ENCODE peak calls at places on chromosomes 16 and 17, in five cellular contexts. J, X, F, A and Y are unnamed samples.

GRCh38 chr17:47741793-47742145 is 8.7 kb downstream of the TBX21 start:
- DNase-seq in J (no peak), X (no peak), F (no peak), A (no peak), Y (no peak)

GRCh38 chr17:44601574-44602372 is 44.5 kb downstream of the FZD2 start:
- DNase-seq in J (no peak), X (no peak), F (no peak), A (no peak), Y (no peak)

GRCh38 chr17:32486091-32486700 is 597 bp upstream of the CDK5R1 start:
- DNase-seq in J (peak; percentile 89), X (peak; percentile 81), F (peak; percentile 49), A (peak; percentile 66), Y (peak; percentile 73)

GRCh38 chr16:12988071-12988470 is 86.7 kb downstream of the SHISA9 start:
- DNase-seq in J (no peak), X (no peak), F (no peak), A (no peak), Y (no peak)

GRCh38 chr17:39352511-39352910 is 48.9 kb downstream of the FBXL20 start:
- DNase-seq in J (peak; percentile 21), X (no peak), F (no peak), A (no peak), Y (no peak)

GRCh38 chr16:53498984-53499383 is 4.0 kb downstream of the AKTIP start:
- DNase-seq in J (no peak), X (no peak), F (no peak), A (no peak), Y (no peak)

GRCh38 chr17:38982858-38983746 is 15.9 kb upstream of the FBXO47 start:
- DNase-seq in J (peak; percentile 89), X (no peak), F (peak; percentile 53), A (peak; percentile 50), Y (no peak)

GRCh38 chr17:56891751-56892150 is 22.1 kb downstream of the TRIM25 start:
- DNase-seq in J (peak; percentile 76), X (no peak), F (no peak), A (no peak), Y (no peak)

DNA sequence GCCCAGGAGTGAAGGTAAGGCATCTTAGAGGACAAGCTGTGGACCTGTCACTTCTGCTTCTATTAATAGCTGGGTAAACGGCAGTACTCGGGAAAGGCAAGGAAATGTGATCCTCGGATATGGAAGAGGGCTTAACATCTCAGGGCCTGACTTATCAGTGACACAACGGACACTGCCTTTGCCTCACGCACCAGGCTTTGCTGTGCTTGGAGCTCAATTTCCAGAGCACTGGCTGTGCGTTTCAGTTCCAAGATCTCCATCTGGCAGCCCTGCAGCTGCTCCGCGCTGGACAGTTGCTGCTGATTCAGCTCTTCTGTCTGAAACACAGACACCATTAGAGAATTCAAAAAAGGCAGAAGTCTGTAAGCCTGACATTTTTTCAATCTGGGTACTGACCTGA is 3.5 kb downstream of the KRT40 start:
- DNase-seq in J (no peak), X (peak; percentile 38), F (no peak), A (peak; percentile 28), Y (no peak)
- H3K27ac ChIP-seq in J (no peak overlapping the region), X (no peak overlapping the region), F (no peak overlapping the region), A (no peak overlapping the region), Y (no peak overlapping the region)

GRCh38 chr17:62862251-62862650 is 54.1 kb upstream of the MARCHF10 start:
- DNase-seq in J (no peak), X (no peak), F (no peak), A (no peak), Y (no peak)
- TF ChIP-seq CTCF in J (no peak), X (no peak), F (no peak), A (no peak), Y (no peak)

GRCh38 chr16:73054131-73054496 is 6.2 kb upstream of the ZFHX3 start:
- DNase-seq in J (peak; percentile 43), X (no peak), F (no peak), A (no peak), Y (no peak)
- H3K4me3 ChIP-seq in J (peak overlapping the region; percentile 56), X (peak overlapping the region; percentile 73), F (peak overlapping the region; percentile 84), A (no peak overlapping the region), Y (no peak overlapping the region)

GRCh38 chr17:4221899-4222659 is 41.7 kb downstream of the ANKFY1 start:
- DNase-seq in J (peak; percentile 13), X (no peak), F (no peak), A (no peak), Y (no peak)

GRCh38 chr17:4215882-4216411 is 47.8 kb downstream of the ANKFY1 start:
- DNase-seq in J (no peak), X (no peak), F (no peak), A (no peak), Y (no peak)

GRCh38 chr17:4219241-4219640 is 44.5 kb downstream of the ANKFY1 start:
- DNase-seq in J (no peak), X (no peak), F (no peak), A (no peak), Y (no peak)

GRCh38 chr17:4221163-4221562 is 42.6 kb downstream of the ANKFY1 start:
- DNase-seq in J (no peak), X (no peak), F (no peak), A (no peak), Y (no peak)

DNA sequence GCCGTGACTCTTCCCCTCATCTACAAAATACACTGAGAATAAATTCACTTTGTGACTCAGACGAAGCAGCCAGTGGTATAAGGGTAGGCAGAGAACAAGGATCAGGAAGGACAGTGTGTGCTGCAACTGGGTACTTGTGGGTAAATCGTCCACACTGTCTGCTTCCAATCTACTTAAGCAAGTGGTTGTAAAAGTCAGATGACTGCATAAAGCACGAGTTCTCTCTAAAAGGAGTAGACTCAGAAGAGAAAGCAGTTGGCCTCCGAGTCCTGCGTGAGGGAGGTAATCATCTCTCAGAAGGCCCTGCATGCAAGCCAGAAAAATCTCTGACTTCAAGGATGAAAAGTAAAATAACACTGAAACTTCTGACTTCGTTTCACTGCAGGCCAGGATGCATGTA is 43.1 kb downstream of the ANKFY1 start:
- DNase-seq in J (no peak), X (no peak), F (peak; percentile 51), A (peak; percentile 43), Y (peak; percentile 39)
- H3K27ac ChIP-seq in J (peak overlapping the region; percentile 64), X (no peak overlapping the region), F (peak overlapping the region; percentile 80), A (peak overlapping the region; percentile 95), Y (peak overlapping the region; percentile 72)

GRCh38 chr16:48526058-48526957 is 83.7 kb downstream of the N4BP1 start:
- DNase-seq in J (peak; percentile 87), X (no peak), F (no peak), A (no peak), Y (no peak)
- TF ChIP-seq CTCF in J (peak; percentile 93), X (no peak), F (no peak), A (no peak), Y (no peak)

DNA sequence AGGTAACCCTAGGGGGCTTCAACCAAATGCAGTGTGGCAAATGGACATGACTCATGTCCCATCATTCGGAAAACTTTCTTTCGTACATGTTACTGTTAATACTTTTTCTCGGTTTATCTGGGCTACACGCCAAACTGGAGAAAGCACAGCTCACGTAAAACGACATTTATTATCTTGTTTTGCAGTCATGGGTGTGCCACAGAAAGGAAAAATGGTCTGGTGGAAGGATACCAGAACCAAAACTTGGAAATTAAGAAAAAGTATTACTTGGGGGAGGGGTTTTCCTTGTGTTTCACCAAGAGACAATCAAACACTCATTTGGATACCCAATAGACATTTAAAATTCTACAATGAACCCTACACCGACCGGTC is 23.6 kb downstream of the ALOX15B start:
- DNase-seq in J (no peak), X (no peak), F (no peak), A (no peak), Y (no peak)
- H3K4me3 ChIP-seq in J (peak overlapping the region; percentile 52), X (no peak overlapping the region), F (no peak overlapping the region), A (no peak overlapping the region), Y (peak overlapping the region; percentile 0)

GRCh38 chr16:1941924-1942809 is 832 bp downstream of the MSRB1 start:
- DNase-seq in J (no peak), X (no peak), F (no peak), A (no peak), Y (no peak)
- H3K27ac ChIP-seq in J (no peak overlapping the region), X (peak overlapping the region; percentile 84), F (peak overlapping the region; percentile 85), A (peak overlapping the region; percentile 55), Y (no peak overlapping the region)

DNA sequence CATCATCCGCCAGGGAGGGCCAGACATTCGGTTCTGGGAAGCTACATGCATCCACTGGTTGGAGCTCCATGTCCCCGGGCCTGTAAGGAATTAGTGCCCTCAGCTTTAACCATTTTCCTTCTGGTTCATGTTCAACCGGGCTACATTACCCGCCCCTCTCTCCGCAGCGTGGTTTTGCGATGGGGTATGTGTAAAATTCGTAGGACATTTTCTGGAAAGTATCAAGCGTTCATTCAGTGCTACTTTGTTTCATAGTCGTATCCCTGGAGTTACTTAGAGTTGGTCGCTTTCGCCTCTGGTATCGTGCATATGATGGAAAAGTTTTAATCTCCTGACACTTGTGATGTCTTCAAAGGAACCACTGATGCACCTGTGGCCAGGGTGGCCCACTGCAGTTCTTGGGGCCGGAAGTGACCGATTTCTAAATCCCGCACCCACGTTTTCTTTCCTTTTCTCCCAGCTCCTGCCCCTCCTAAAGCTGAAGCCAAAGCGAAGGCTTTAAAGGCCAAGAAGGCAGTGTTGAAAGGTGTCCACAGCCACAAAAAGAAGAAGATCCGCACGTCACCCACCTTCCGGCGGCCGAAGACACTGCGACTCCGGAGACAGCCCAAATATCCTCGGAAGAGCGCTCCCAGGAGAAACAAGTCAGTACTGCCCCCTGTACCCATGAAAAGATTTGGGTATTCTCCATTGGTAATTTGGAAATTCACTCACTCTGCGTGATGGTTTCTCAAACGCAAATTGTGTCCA is 637 bp downstream of the RPL23A start:
- DNase-seq in J (no peak), X (no peak), F (no peak), A (no peak), Y (no peak)
- TF ChIP-seq CTCF in J (no peak), X (no peak), F (no peak), A (no peak), Y (no peak)

DNA sequence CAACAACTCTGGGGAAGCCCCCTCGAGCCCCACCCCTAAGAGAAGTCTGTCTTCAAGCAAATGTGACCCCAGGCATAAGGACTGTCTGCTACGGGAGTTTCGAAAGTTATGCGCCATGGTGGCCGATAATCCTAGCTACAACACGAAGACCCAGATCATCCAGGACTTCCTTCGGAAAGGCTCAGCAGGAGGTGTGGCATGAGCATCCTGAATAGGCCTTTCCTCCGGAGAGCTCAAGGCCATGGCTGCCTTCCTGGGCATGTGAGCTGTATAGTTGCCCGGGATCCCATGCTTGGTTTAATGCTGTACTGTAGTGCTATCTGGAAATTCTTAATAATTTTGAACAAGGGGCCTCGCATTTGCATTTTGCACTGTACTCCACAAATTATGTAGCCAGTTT is 9.2 kb downstream of the LIG3 start:
- DNase-seq in J (no peak), X (no peak), F (no peak), A (no peak), Y (no peak)
- H3K4me3 ChIP-seq in J (no peak overlapping the region), X (no peak overlapping the region), F (no peak overlapping the region), A (no peak overlapping the region), Y (no peak overlapping the region)